ENCODE peak calls at places on chromosome 14, in six cellular contexts. I is iris pigment epithelial cell; E is putamen; F is uterus; X is activated CD4-positive, alpha-beta T cell treated with anti-CD3 and anti-CD28 coated beads, Interleukin-2, amount 50 U/mL, for 4 hours; O is EH. G is an unnamed sample.

GRCh38 chr14:62691613-62692489 is 353.4 kb downstream of the KCNH5 start:
- DNase-seq in I (peak), E (peak), F (no peak), X (no peak), O (peak), G (no peak)

GRCh38 chr14:93059917-93060545 is 55.7 kb downstream of the ITPK1 start:
- DNase-seq in I (no peak), E (no peak), F (no peak), X (no peak), O (no peak), G (peak)

GRCh38 chr14:23299558-23299957 is 3.1 kb downstream of the PPP1R3E start:
- DNase-seq in I (peak), E (peak), F (no peak), X (no peak), O (peak), G (no peak)

GRCh38 chr14:83071888-83072501 is 1538.3 kb upstream of the SEL1L start:
- DNase-seq in I (peak), E (no peak), F (no peak), X (no peak), O (no peak), G (peak)

GRCh38 chr14:104870368-104871144 is 5.5 kb downstream of the CEP170B start:
- DNase-seq in I (no peak), E (no peak), F (no peak), X (peak), O (peak), G (peak)

GRCh38 chr14:91835920-91836843 is 31.2 kb downstream of the TC2N start:
- DNase-seq in I (no peak), E (no peak), F (peak), X (peak), O (peak), G (peak)

GRCh38 chr14:103581206-103581605 is 18.4 kb downstream of the COA8 start:
- DNase-seq in I (no peak), E (no peak), F (no peak), X (no peak), O (no peak), G (no peak)

GRCh38 chr14:99425272-99425681 is 55.4 kb downstream of the SETD3 start:
- DNase-seq in I (no peak), E (no peak), F (no peak), X (no peak), O (no peak), G (no peak)